ENCODE peak calls at places on chromosomes 13 and 19, in five cellular contexts. R is dorsolateral prefrontal cortex; M is activated CD4-positive, alpha-beta memory T cell treated with anti-CD3 and anti-CD28 coated beads, Interleukin-2, amount 10 ng/mL, durations not matched to agents 7 days and 5 days; U is Right ventricle myocardium superior; S is hypothalamus. E is an unnamed sample.

GRCh38 chr13:100361504-100361903 is 227.1 kb downstream of the GGACT start:
- DNase-seq in U (no peak), R (no peak), S (no peak), M (no peak), E (no peak)

GRCh38 chr13:41809962-41810361 is 150.9 kb downstream of the VWA8 start:
- DNase-seq in U (no peak), M (no peak), R (no peak), S (no peak), E (no peak)

GRCh38 chr13:26488236-26489028 is 69.1 kb upstream of the WASF3 start:
- DNase-seq in U (no peak), R (no peak), S (no peak), M (no peak), E (no peak)

GRCh38 chr19:7068599-7068998 is 904 bp upstream of the ZNF557 start:
- DNase-seq in M (no peak), U (no peak), S (no peak), R (no peak), E (no peak)

GRCh38 chr13:90943961-90944360 is 403.5 kb upstream of the MIR17HG start:
- DNase-seq in R (no peak), M (no peak), S (no peak), U (no peak), E (no peak)

GRCh38 chr19:54462713-54463530 is 656 bp downstream of the LENG9 start:
- DNase-seq in U (peak), R (peak), M (peak), S (peak), E (no peak)

GRCh38 chr19:11204943-11205349 is 7.6 kb upstream of the KANK2 start:
- DNase-seq in M (no peak), S (no peak), U (peak), R (no peak), E (no peak)

GRCh38 chr13:29849731-29850212 is 645 bp downstream of the UBL3 start:
- DNase-seq in M (peak), S (peak), U (peak), R (peak), E (peak)

GRCh38 chr13:93224545-93224944 is 2.1 kb upstream of the GPC6 start:
- DNase-seq in S (no peak), M (no peak), R (no peak), U (no peak), E (no peak)

GRCh38 chr19:33302974-33303790 is 848 bp upstream of the CEBPA start:
- DNase-seq in M (no peak), S (peak), U (peak), R (no peak), E (no peak)

GRCh38 chr13:21435710-21436151 is 23.4 kb downstream of the ZDHHC20 start:
- DNase-seq in M (peak), U (peak), R (no peak), S (no peak), E (peak)

GRCh38 chr13:43985437-43986051 is 105.8 kb downstream of the LACC1 start:
- DNase-seq in M (no peak), S (no peak), R (no peak), U (no peak), E (no peak)

GRCh38 chr19:12790628-12791344 is 500 bp upstream of the JUNB start:
- DNase-seq in U (no peak), S (no peak), M (no peak), R (no peak), E (no peak)

GRCh38 chr13:111380431-111380830 is 60.0 kb downstream of the TEX29 start:
- DNase-seq in M (no peak), U (no peak), S (no peak), R (no peak), E (no peak)

GRCh38 chr19:18445252-18445948 is 7.5 kb upstream of the ISYNA1 start:
- DNase-seq in M (no peak), S (no peak), R (no peak), U (no peak), E (no peak)

GRCh38 chr13:33322474-33322827 is 36.9 kb upstream of the STARD13 start:
- DNase-seq in S (no peak), R (no peak), M (no peak), U (peak), E (no peak)

GRCh38 chr13:19845758-19846157 is 17.7 kb downstream of the ZMYM5 start:
- DNase-seq in R (no peak), U (no peak), M (no peak), S (no peak), E (no peak)

GRCh38 chr13:27022571-27023311 is 148.9 kb downstream of the USP12 start:
- DNase-seq in R (peak), S (no peak), M (no peak), U (no peak), E (no peak)

GRCh38 chr19:47111081-47111589 is 2.4 kb downstream of the ZC3H4 start:
- DNase-seq in M (peak), S (peak), U (no peak), R (peak), E (no peak)

E was measured in caudate nucleus.